ENCODE peak calls at places on chromosomes 2 and 18, in nine cellular contexts. N is dorsolateral prefrontal cortex; T is astrocyte; V is SK-N-SH; B is psoas muscle; A is HCT116; G is mammary epithelial cell; Q is CD4-positive, alpha-beta T cell; J is neural progenitor cell. I is an unnamed sample.

GRCh38 chr2:23378496-23378895 is 6.5 kb upstream of the KLHL29 start:
- DNase-seq in G (peak), A (no peak), B (no peak), T (no peak), Q (no peak), J (no peak), N (no peak), V (no peak), I (no peak)

GRCh38 chr2:105328281-105329196 is 996 bp downstream of the TGFBRAP1 start:
- DNase-seq in G (peak), A (no peak), N (peak), T (no peak), J (no peak), V (no peak), Q (no peak), B (no peak), I (no peak)

GRCh38 chr2:236744316-236745105 is 174.9 kb downstream of the ACKR3 start:
- DNase-seq in T (peak), J (no peak), V (no peak), G (peak), N (no peak), A (no peak), B (no peak), Q (no peak), I (no peak)

GRCh38 chr18:3979024-3979423 is 476.1 kb downstream of the DLGAP1 start:
- DNase-seq in V (no peak), J (no peak), T (no peak), N (no peak), B (no peak), Q (no peak), A (no peak), G (no peak), I (no peak)

GRCh38 chr2:64787698-64788097 is 134.0 kb upstream of the SERTAD2 start:
- DNase-seq in Q (no peak), T (no peak), J (no peak), N (no peak), G (no peak), B (no peak), V (no peak), A (no peak), I (no peak)

GRCh38 chr18:5630057-5630765 is 86.4 kb upstream of the EPB41L3 start:
- DNase-seq in G (peak), V (peak), Q (peak), N (peak), T (no peak), J (peak), B (peak), A (no peak), I (no peak)

GRCh38 chr18:32455346-32455745 is 15.3 kb downstream of the GAREM1 start:
- DNase-seq in T (no peak), J (no peak), A (no peak), G (no peak), Q (no peak), B (no peak), N (no peak), V (no peak), I (no peak)

GRCh38 chr2:8872821-8873432 is 35.5 kb upstream of the KIDINS220 start:
- DNase-seq in Q (no peak), G (peak), T (peak), J (peak), B (no peak), A (peak), N (no peak), V (peak), I (peak)

GRCh38 chr2:175036582-175037018 is 31.4 kb upstream of the CHN1 start:
- DNase-seq in V (peak), A (peak), J (peak), B (no peak), G (no peak), T (peak), N (no peak), Q (no peak), I (peak)

GRCh38 chr2:144447535-144447934 is 72.4 kb downstream of the ZEB2 start:
- DNase-seq in V (no peak), N (no peak), A (no peak), B (no peak), T (no peak), G (no peak), J (no peak), Q (no peak), I (no peak)

GRCh38 chr18:75548353-75548752 is 120.8 kb upstream of the SMIM21 start:
- DNase-seq in V (peak), N (no peak), B (no peak), J (peak), T (peak), Q (no peak), G (no peak), A (peak), I (no peak)

GRCh38 chr2:206045251-206045650 is 40.7 kb downstream of the INO80D start:
- DNase-seq in Q (no peak), V (no peak), B (no peak), A (no peak), N (no peak), G (peak), J (no peak), T (peak), I (no peak)

GRCh38 chr2:37488911-37489310 is 144.5 kb downstream of the QPCT start:
- DNase-seq in N (no peak), A (no peak), B (no peak), V (no peak), G (no peak), T (no peak), Q (no peak), J (no peak), I (no peak)

GRCh38 chr2:67476808-67477790 is 80.0 kb downstream of the ETAA1 start:
- DNase-seq in G (peak), V (peak), B (no peak), Q (no peak), T (peak), A (peak), J (peak), N (no peak), I (peak)

GRCh38 chr18:6626457-6626856 is 103.1 kb upstream of the ARHGAP28 start:
- DNase-seq in A (no peak), T (no peak), J (no peak), V (no peak), B (no peak), G (no peak), Q (no peak), N (no peak), I (no peak)

GRCh38 chr2:224630659-224631550 is 45.7 kb upstream of the CUL3 start:
- DNase-seq in G (peak), A (no peak), N (no peak), Q (no peak), V (no peak), J (no peak), T (no peak), B (no peak), I (no peak)

GRCh38 chr2:24872344-24873115 is 47.5 kb downstream of the ADCY3 start:
- DNase-seq in N (no peak), B (no peak), J (no peak), Q (no peak), G (no peak), A (no peak), V (no peak), T (no peak), I (no peak)

GRCh38 chr2:144431384-144431783 is 88.5 kb downstream of the ZEB2 start:
- DNase-seq in G (no peak), Q (no peak), V (no peak), T (no peak), B (no peak), A (no peak), J (peak), N (no peak), I (no peak)

GRCh38 chr2:162317910-162318279 is 589 bp downstream of the IFIH1 start:
- DNase-seq in V (no peak), J (no peak), Q (no peak), N (no peak), T (no peak), G (peak), A (no peak), B (no peak), I (no peak)

GRCh38 chr18:7921938-7922587 is 354.9 kb downstream of the PTPRM start:
- DNase-seq in N (no peak), V (no peak), G (peak), Q (no peak), J (no peak), T (peak), A (peak), B (no peak), I (no peak)

GRCh38 chr2:100820346-100821254 is 661 bp downstream of the NPAS2 start:
- DNase-seq in A (no peak), G (peak), J (peak), N (no peak), T (no peak), Q (no peak), V (no peak), B (peak), I (no peak)

GRCh38 chr2:62297642-62298010 is 101.7 kb downstream of the B3GNT2 start:
- DNase-seq in T (no peak), N (no peak), V (no peak), J (peak), Q (no peak), G (no peak), B (no peak), A (no peak), I (no peak)

GRCh38 chr2:60331106-60331809 is 222.2 kb downstream of the BCL11A start:
- DNase-seq in V (no peak), J (no peak), N (no peak), T (no peak), B (no peak), Q (no peak), A (no peak), G (peak), I (no peak)

GRCh38 chr2:171386627-171387026 is 47.2 kb downstream of the METTL8 start:
- DNase-seq in T (no peak), B (no peak), V (no peak), A (no peak), G (no peak), J (no peak), Q (no peak), N (no peak), I (no peak)

GRCh38 chr2:57497489-57498096 is 549.0 kb upstream of the VRK2 start:
- DNase-seq in T (peak), G (peak), A (peak), N (peak), V (peak), B (no peak), Q (no peak), J (peak), I (peak)

GRCh38 chr2:179031731-179032408 is 18.1 kb downstream of the CCDC141 start:
- DNase-seq in A (no peak), N (no peak), V (no peak), B (no peak), J (peak), Q (no peak), T (no peak), G (peak), I (no peak)

GRCh38 chr2:88016948-88017779 is 817 bp upstream of the RNU2-63P start:
- DNase-seq in V (peak), A (peak), T (peak), J (peak), G (peak), N (no peak), Q (no peak), B (peak), I (peak)

GRCh38 chr2:168145011-168145410 is 102.4 kb downstream of the STK39 start:
- DNase-seq in G (no peak), N (no peak), Q (no peak), T (no peak), V (no peak), A (no peak), J (no peak), B (no peak), I (no peak)

GRCh38 chr2:84938194-84938879 is 32.6 kb upstream of the KCMF1 start:
- DNase-seq in B (no peak), V (no peak), G (peak), N (no peak), T (peak), A (peak), Q (no peak), J (no peak), I (no peak)
- H3K27ac ChIP-seq in B (no peak), V (no peak), G (peak), N (no peak), T (no peak), A (peak), Q (peak), J (no peak), I (peak)

GRCh38 chr2:75157435-75157834 is 41.9 kb downstream of the TACR1 start:
- DNase-seq in V (peak), T (no peak), N (no peak), G (no peak), J (no peak), Q (no peak), B (no peak), A (no peak), I (no peak)

GRCh38 chr2:75153221-75153620 is 46.1 kb downstream of the TACR1 start:
- DNase-seq in T (no peak), Q (no peak), N (no peak), G (no peak), B (no peak), J (no peak), A (no peak), V (no peak), I (no peak)

DNA sequence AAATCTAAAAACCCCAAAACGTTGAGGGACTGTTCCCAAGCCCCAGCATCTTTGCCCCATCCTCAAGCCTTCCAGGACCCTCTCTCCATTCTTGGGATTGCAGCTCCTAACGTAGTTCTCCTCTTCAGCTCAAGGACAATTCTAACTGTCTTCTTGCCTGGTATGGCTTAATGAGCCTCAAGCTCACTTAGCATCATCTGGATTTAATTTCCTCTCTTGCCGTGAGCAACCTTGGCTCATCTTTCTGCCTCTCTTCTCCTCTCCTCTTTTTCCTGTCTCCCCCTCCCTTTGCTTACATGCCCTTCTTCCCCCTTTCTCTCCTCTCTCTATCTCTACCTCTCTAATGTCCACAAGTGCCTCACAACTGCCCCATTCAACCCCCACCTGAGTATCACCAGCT is 44.2 kb downstream of the TACR1 start:
- DNase-seq in G (no peak), V (peak), N (no peak), B (no peak), T (no peak), A (no peak), Q (no peak), J (no peak), I (no peak)
- TF ChIP-seq CTCF in G (no peak), V (no peak), N (no peak), B (no peak), T (no peak), A (no peak), Q (no peak), J (no peak), I (no peak)

DNA sequence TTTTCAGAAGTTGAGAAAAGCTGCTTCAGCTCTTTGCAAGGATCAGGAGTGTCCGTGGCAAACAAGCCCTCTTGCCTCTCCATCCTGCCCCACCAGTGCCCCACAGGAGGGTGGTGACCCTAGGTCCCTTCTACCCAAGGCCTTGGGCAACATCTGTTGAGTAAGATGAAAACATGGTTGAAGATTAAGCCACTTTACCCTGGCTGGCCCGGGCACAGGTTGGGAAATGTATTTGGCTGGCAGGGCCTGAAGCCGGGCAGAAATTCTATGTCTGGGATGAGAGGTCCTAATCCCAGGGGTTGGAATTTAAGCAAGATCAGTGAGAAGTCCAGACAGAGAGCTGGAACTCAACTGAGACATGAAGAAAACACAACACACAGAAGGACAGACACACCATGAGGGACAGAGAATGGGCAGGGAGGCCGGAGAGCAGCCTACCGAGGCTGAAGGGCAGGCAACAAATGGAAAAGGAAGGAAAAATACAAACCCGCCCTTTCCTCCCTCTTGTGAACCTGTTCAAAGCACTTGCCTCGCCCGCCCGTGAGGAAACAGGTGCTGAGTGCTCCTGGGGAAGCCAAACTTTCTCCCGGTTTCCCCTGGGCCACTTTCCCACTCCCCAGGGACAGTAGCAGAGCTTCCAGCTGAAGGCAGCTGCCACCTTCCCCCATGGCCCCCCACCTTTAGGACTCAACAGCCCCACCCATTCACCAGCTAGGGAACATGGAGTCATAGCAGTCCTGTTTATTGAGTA is 86.1 kb downstream of the TNS1 start:
- DNase-seq in V (no peak), J (no peak), G (no peak), B (peak), A (no peak), T (no peak), Q (no peak), N (no peak), I (no peak)
- H3K27ac ChIP-seq in V (no peak), J (no peak), G (no peak), B (peak), A (no peak), T (no peak), Q (no peak), N (no peak), I (no peak)

GRCh38 chr2:176092270-176093144 is at the start of gene HOXD13:
- DNase-seq in V (peak), G (no peak), A (no peak), B (no peak), J (peak), N (no peak), T (no peak), Q (no peak), I (no peak)

GRCh38 chr2:176091329-176092258 is 927 bp upstream of the HOXD13 start:
- DNase-seq in T (no peak), V (no peak), A (no peak), B (no peak), J (no peak), Q (no peak), G (no peak), N (no peak), I (no peak)

GRCh38 chr2:176094307-176094706 is 1.8 kb downstream of the HOXD13 start:
- DNase-seq in V (no peak), J (no peak), B (no peak), T (no peak), N (no peak), A (no peak), G (no peak), Q (no peak), I (no peak)

GRCh38 chr2:176093889-176094232 is 1.3 kb downstream of the HOXD13 start:
- DNase-seq in N (no peak), Q (no peak), V (no peak), G (no peak), J (no peak), B (no peak), T (no peak), A (no peak), I (no peak)

GRCh38 chr2:176093145-176093888 is 796 bp downstream of the HOXD13 start:
- DNase-seq in V (peak), B (no peak), J (peak), G (no peak), T (no peak), A (no peak), N (no peak), Q (no peak), I (no peak)
- TF ChIP-seq CTCF in V (peak), B (no peak), J (peak), G (no peak), T (no peak), A (no peak), N (no peak), Q (no peak), I (no peak)

GRCh38 chr2:219433666-219434467 is 776 bp upstream of the SPEG start:
- DNase-seq in B (peak), J (peak), T (peak), G (no peak), A (peak), V (peak), N (no peak), Q (no peak), I (no peak)
- H3K27ac ChIP-seq in B (peak), J (no peak), T (no peak), G (no peak), A (peak), V (no peak), N (no peak), Q (no peak), I (no peak)

GRCh38 chr2:43273477-43273876 is 47.1 kb upstream of the ZFP36L2 start:
- DNase-seq in V (no peak), A (no peak), T (peak), B (no peak), J (no peak), Q (no peak), N (no peak), G (no peak), I (no peak)

GRCh38 chr2:43269706-43270105 is 43.3 kb upstream of the ZFP36L2 start:
- DNase-seq in T (peak), B (peak), V (no peak), Q (no peak), N (peak), G (no peak), A (no peak), J (no peak), I (no peak)

GRCh38 chr2:43269074-43269572 is 42.7 kb upstream of the ZFP36L2 start:
- DNase-seq in Q (no peak), V (peak), J (peak), G (no peak), N (no peak), B (peak), A (no peak), T (peak), I (no peak)

GRCh38 chr2:43270461-43270860 is 44.1 kb upstream of the ZFP36L2 start:
- DNase-seq in A (no peak), J (no peak), N (no peak), B (no peak), Q (no peak), V (no peak), T (no peak), G (no peak), I (no peak)

DNA sequence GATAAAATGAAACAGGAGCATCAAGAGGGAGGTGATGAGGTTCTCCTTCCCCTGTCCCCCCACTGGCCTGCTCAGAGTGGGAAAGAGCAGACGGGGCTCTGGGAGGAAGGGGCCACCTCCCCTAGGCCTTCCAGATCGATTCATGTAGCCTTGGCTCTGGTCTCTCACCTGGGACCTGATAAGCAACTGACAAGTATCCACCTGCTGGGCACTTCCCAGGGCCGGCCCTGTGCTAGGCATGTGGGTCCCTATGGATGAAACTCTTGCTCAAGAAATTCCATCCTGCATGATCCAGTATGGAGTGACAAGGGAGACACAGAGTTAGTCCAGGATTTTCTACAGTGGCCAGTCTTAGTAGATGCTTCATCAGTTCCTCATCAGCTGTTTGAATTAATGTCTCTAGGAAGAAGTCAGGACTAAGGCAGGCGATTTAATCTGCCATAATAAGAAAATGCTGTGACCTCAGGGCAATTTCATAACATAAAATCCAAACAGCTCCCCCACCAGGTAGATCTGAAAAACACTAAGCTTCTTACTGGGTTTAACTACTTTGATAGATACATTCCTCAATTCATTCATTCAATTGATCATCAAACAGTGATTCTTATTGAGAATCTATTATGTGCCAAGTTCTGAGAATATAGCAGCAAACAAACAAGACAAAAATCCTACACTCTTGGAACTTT is 44.7 kb upstream of the ZFP36L2 start:
- DNase-seq in B (no peak), G (no peak), N (no peak), T (no peak), A (no peak), Q (no peak), J (no peak), V (no peak), I (no peak)
- TF ChIP-seq CTCF in B (no peak), G (peak), N (no peak), T (peak), A (peak), Q (no peak), J (peak), V (peak), I (no peak)

DNA sequence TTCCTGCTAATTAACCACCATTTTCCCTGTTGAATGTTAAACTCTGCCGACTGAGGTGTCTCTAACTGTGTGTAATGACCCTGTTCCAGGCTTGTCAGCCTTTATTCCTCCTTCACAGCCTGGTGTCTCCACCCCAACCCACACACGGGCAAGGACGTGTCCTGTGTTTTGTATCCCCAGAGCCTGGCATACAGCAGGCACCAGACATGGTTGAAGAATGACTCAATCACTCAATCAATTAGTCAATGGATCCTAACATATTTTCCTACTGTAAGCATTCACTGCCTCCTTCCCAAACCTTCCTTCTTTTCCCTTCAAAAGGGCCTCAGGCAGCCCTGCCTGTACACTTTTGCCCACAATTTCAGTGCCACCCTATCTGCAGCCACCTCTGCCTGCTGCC is 2.7 kb upstream of the TNS1 start:
- DNase-seq in J (no peak), T (no peak), N (no peak), A (no peak), G (peak), V (no peak), B (no peak), Q (no peak), I (no peak)
- H3K27ac ChIP-seq in J (no peak), T (no peak), N (no peak), A (no peak), G (no peak), V (peak), B (peak), Q (no peak), I (no peak)

I was measured in Panc1.